ENCODE peak calls at places on chromosomes 6 and 20, in four cellular contexts. O is H1; F is naive thymus-derived CD4-positive, alpha-beta T cell; X is B cell. S is an unnamed sample.

GRCh38 chr6:34523441-34524206 is 32.5 kb downstream of the SPDEF start:
- DNase-seq in O (no peak), F (no peak), X (no peak), S (no peak)

GRCh38 chr6:157534991-157535353 is 154.0 kb downstream of the ZDHHC14 start:
- DNase-seq in O (no peak), F (no peak), X (no peak), S (no peak)

GRCh38 chr20:44720617-44720993 is 5.4 kb downstream of the CCN5 start:
- DNase-seq in O (no peak), F (no peak), X (no peak), S (no peak)

GRCh38 chr6:133291671-133292070 is 50.5 kb downstream of the EYA4 start:
- DNase-seq in O (no peak), F (no peak), X (no peak), S (no peak)

GRCh38 chr20:24328901-24329300 is 140.5 kb upstream of the SYNDIG1 start:
- DNase-seq in O (no peak), F (no peak), X (no peak), S (no peak)

GRCh38 chr6:53492860-53493634 is 51.9 kb downstream of the GCLC start:
- DNase-seq in O (peak; percentile 49), F (peak; percentile 46), X (peak; percentile 29), S (no peak)

GRCh38 chr20:25269833-25270170 is 21.9 kb downstream of the PYGB start:
- DNase-seq in O (peak; percentile 37), F (no peak), X (no peak), S (no peak)

GRCh38 chr20:51480507-51481270 is 61.8 kb downstream of the NFATC2 start:
- DNase-seq in O (no peak), F (no peak), X (no peak), S (no peak)

GRCh38 chr6:149032599-149033405 is 284.7 kb upstream of the TAB2 start:
- DNase-seq in O (no peak), F (no peak), X (no peak), S (no peak)

GRCh38 chr6:90103056-90103793 is 193.4 kb downstream of the BACH2 start:
- DNase-seq in O (no peak), F (no peak), X (no peak), S (no peak)

GRCh38 chr20:31962741-31963140 is 5.2 kb upstream of the XKR7 start:
- DNase-seq in O (no peak), F (no peak), X (no peak), S (no peak)

GRCh38 chr6:14129572-14129971 is 12.0 kb downstream of the CD83 start:
- DNase-seq in O (no peak), F (peak; percentile 31), X (no peak), S (peak; percentile 61)

GRCh38 chr6:11770546-11771466 is 7.8 kb downstream of the ADTRP start:
- DNase-seq in O (peak; percentile 48), F (no peak), X (no peak), S (no peak)

GRCh38 chr6:108592371-108593337 is 31.9 kb downstream of the FOXO3 start:
- DNase-seq in O (no peak), F (peak; percentile 34), X (peak; percentile 63), S (no peak)

GRCh38 chr6:89295981-89296380 is 19.1 kb downstream of the GABRR2 start:
- DNase-seq in O (no peak), F (no peak), X (no peak), S (no peak)

GRCh38 chr6:163745566-163746400 is 331.3 kb downstream of the QKI start:
- DNase-seq in O (no peak), F (no peak), X (no peak), S (peak; percentile 42)

GRCh38 chr6:169763308-169763707 is 11.9 kb downstream of the ERMARD start:
- DNase-seq in O (no peak), F (no peak), X (no peak), S (no peak)

GRCh38 chr20:2408111-2408510 is 27.4 kb downstream of the TGM6 start:
- DNase-seq in O (no peak), F (no peak), X (no peak), S (no peak)

GRCh38 chr6:125301435-125302391 is at the start of gene HDDC2:
- DNase-seq in O (peak; percentile 82), F (peak; percentile 30), X (peak; percentile 62), S (peak; percentile 48)

GRCh38 chr20:47586648-47587306 is 85.1 kb downstream of the NCOA3 start:
- DNase-seq in O (no peak), F (no peak), X (no peak), S (no peak)

GRCh38 chr6:34709386-34709785 is 12.8 kb upstream of the ILRUN start:
- DNase-seq in O (no peak), F (no peak), X (no peak), S (no peak)

GRCh38 chr20:41618807-41619294 is 674 bp upstream of the CHD6 start:
- DNase-seq in O (no peak), F (no peak), X (no peak), S (no peak)

GRCh38 chr6:5181494-5182287 is 79.1 kb downstream of the LYRM4 start:
- DNase-seq in O (no peak), F (no peak), X (no peak), S (no peak)

GRCh38 chr6:131858765-131859490 is 51.1 kb downstream of the ENPP1 start:
- DNase-seq in O (no peak), F (no peak), X (no peak), S (no peak)